ENCODE peak calls at places on chromosomes 2 and 18, in six cellular contexts. B is transverse colon; Y is hepatocyte; U is colonic mucosa; K is Daoy; R is effector memory CD8-positive, alpha-beta T cell. N is an unnamed sample.
A peak's percentile ranks its signal among the peaks of the same experiment; 100 is the strongest.

GRCh38 chr2:196592912-196593881 is 46.3 kb upstream of the CCDC150 start:
- DNase-seq in B (no peak), Y (peak; percentile 80), U (peak; percentile 18), K (peak; percentile 71), R (no peak), N (no peak)

GRCh38 chr2:154740360-154740759 is 41.9 kb downstream of the KCNJ3 start:
- DNase-seq in B (no peak), Y (no peak), U (no peak), K (no peak), R (no peak), N (no peak)

GRCh38 chr2:176096986-176097819 is 2.4 kb upstream of the HOXD12 start:
- DNase-seq in B (peak; percentile 72), Y (peak; percentile 89), U (peak; percentile 75), K (peak; percentile 94), R (peak; percentile 51), N (peak; percentile 56)

GRCh38 chr2:200705305-200705985 is 106.3 kb upstream of the BZW1 start:
- DNase-seq in B (no peak), Y (no peak), U (no peak), K (peak; percentile 9), R (no peak), N (no peak)

GRCh38 chr2:25042321-25043240 is 705 bp downstream of the EFR3B start:
- DNase-seq in B (peak; percentile 30), Y (peak; percentile 67), U (peak; percentile 36), K (peak; percentile 57), R (peak; percentile 14), N (no peak)

GRCh38 chr2:52000156-52000855 is 968.4 kb upstream of the NRXN1 start:
- DNase-seq in B (no peak), Y (no peak), U (no peak), K (no peak), R (no peak), N (no peak)

GRCh38 chr2:55761024-55761423 is 67.4 kb upstream of the PNPT1 start:
- DNase-seq in B (no peak), Y (no peak), U (no peak), K (no peak), R (no peak), N (no peak)

GRCh38 chr2:97267411-97268074 is 154.6 kb downstream of the ANKRD36 start:
- DNase-seq in B (peak; percentile 6), Y (peak; percentile 3), U (peak; percentile 18), K (peak; percentile 0), R (peak; percentile 0), N (no peak)

GRCh38 chr2:2590796-2591541 is 259.9 kb upstream of the MYT1L start:
- DNase-seq in B (no peak), Y (no peak), U (no peak), K (no peak), R (no peak), N (no peak)

GRCh38 chr2:226184540-226184939 is 615.1 kb downstream of the IRS1 start:
- DNase-seq in B (no peak), Y (no peak), U (no peak), K (no peak), R (no peak), N (no peak)

GRCh38 chr18:48360376-48361021 is 48.7 kb downstream of the ZBTB7C start:
- DNase-seq in B (no peak), Y (no peak), U (no peak), K (no peak), R (no peak), N (no peak)

GRCh38 chr2:138028538-138028937 is 64.3 kb downstream of the HNMT start:
- DNase-seq in B (no peak), Y (no peak), U (no peak), K (peak; percentile 5), R (no peak), N (no peak)

GRCh38 chr2:63888490-63889402 is 47.0 kb downstream of the UGP2 start:
- DNase-seq in B (peak; percentile 32), Y (peak; percentile 61), U (peak; percentile 35), K (peak; percentile 37), R (peak; percentile 32), N (peak; percentile 35)

GRCh38 chr18:62445386-62445917 is 77.4 kb upstream of the ZCCHC2 start:
- DNase-seq in B (no peak), Y (no peak), U (no peak), K (no peak), R (no peak), N (no peak)

GRCh38 chr2:212892193-212892592 is 259.2 kb downstream of the IKZF2 start:
- DNase-seq in B (no peak), Y (peak; percentile 18), U (no peak), K (peak; percentile 45), R (no peak), N (no peak)

GRCh38 chr2:67834482-67834881 is 228.3 kb downstream of the C1D start:
- DNase-seq in B (no peak), Y (no peak), U (no peak), K (peak; percentile 37), R (no peak), N (no peak)

GRCh38 chr18:6022840-6023239 is 127.5 kb upstream of the TMEM200C start:
- DNase-seq in B (no peak), Y (no peak), U (no peak), K (peak; percentile 45), R (no peak), N (no peak)

GRCh38 chr2:197599285-197599965 is 76.0 kb downstream of the RFTN2 start:
- DNase-seq in B (no peak), Y (peak; percentile 34), U (no peak), K (peak; percentile 51), R (peak; percentile 6), N (peak; percentile 34)

GRCh38 chr18:78871631-78872030 is 108.0 kb upstream of the SALL3 start:
- DNase-seq in B (no peak), Y (no peak), U (no peak), K (no peak), R (no peak), N (no peak)

GRCh38 chr2:102603904-102604303 is 15.4 kb upstream of the SLC9A2 start:
- DNase-seq in B (no peak), Y (no peak), U (no peak), K (no peak), R (no peak), N (no peak)

GRCh38 chr2:172087191-172087779 is 2.0 kb downstream of the DLX1 start:
- DNase-seq in B (no peak), Y (no peak), U (peak; percentile 16), K (no peak), R (no peak), N (no peak)

GRCh38 chr2:120712180-120712678 is 23.4 kb upstream of the GLI2 start:
- DNase-seq in B (no peak), Y (no peak), U (no peak), K (peak; percentile 50), R (no peak), N (no peak)

GRCh38 chr18:74023220-74023619 is 124.4 kb downstream of the FBXO15 start:
- DNase-seq in B (no peak), Y (no peak), U (no peak), K (no peak), R (no peak), N (no peak)

GRCh38 chr18:55513199-55513598 is 74.8 kb downstream of the TCF4 start:
- DNase-seq in B (no peak), Y (no peak), U (no peak), K (no peak), R (no peak), N (no peak)

GRCh38 chr18:76621184-76621583 is 126.1 kb upstream of the ZNF516 start:
- DNase-seq in B (no peak), Y (peak; percentile 43), U (no peak), K (no peak), R (no peak), N (no peak)

GRCh38 chr18:66582151-66582550 is 21.7 kb downstream of the CDH19 start:
- DNase-seq in B (no peak), Y (no peak), U (no peak), K (no peak), R (no peak), N (no peak)

GRCh38 chr18:48929951-48930713 is 20.6 kb downstream of the SMAD7 start:
- DNase-seq in B (peak; percentile 88), Y (peak; percentile 90), U (peak; percentile 88), K (peak; percentile 68), R (no peak), N (peak; percentile 26)

GRCh38 chr2:30883822-30884221 is 76.6 kb upstream of the CAPN13 start:
- DNase-seq in B (no peak), Y (no peak), U (no peak), K (no peak), R (no peak), N (no peak)

GRCh38 chr2:69077224-69077953 is 64.4 kb downstream of the ANTXR1 start:
- DNase-seq in B (no peak), Y (no peak), U (no peak), K (no peak), R (no peak), N (no peak)

N was measured in CD4-positive, alpha-beta memory T cell.